ENCODE peak calls at places on chromosome 9, in nine cellular contexts. Y is esophagus squamous epithelium; A is Panc1; H is left ventricle myocardium inferior; X is astrocyte; U is CD8-positive, alpha-beta T cell; O is IMR-90; F is OCI-LY7; B is sigmoid colon. N is an unnamed sample.

GRCh38 chr9:101418518-101419111 is 17.0 kb downstream of the ALDOB start:
- DNase-seq in Y (no peak), A (no peak), H (no peak), X (peak; percentile 24), U (no peak), O (peak; percentile 58), F (no peak), B (no peak), N (peak; percentile 43)

GRCh38 chr9:33300546-33300945 is 10.2 kb downstream of the NFX1 start:
- DNase-seq in Y (no peak), A (no peak), H (no peak), X (no peak), U (no peak), O (no peak), F (no peak), B (no peak), N (peak; percentile 10)

GRCh38 chr9:22976454-22976853 is 529.8 kb downstream of the DMRTA1 start:
- DNase-seq in Y (no peak), A (no peak), H (no peak), X (peak; percentile 16), U (no peak), O (peak; percentile 55), F (no peak), B (no peak), N (no peak)

GRCh38 chr9:94860678-94861588 is 134.4 kb downstream of the AOPEP start:
- DNase-seq in Y (no peak), A (no peak), H (no peak), X (peak; percentile 100), U (peak; percentile 65), O (peak; percentile 89), F (peak; percentile 84), B (no peak), N (no peak)

GRCh38 chr9:108259917-108260675 is 595.7 kb downstream of the ACTL7B start:
- DNase-seq in Y (no peak), A (no peak), H (no peak), X (no peak), U (no peak), O (no peak), F (no peak), B (no peak), N (peak; percentile 94)

GRCh38 chr9:7239708-7240107 is 481.9 kb downstream of the KDM4C start:
- DNase-seq in Y (no peak), A (no peak), H (no peak), X (no peak), U (no peak), O (no peak), F (no peak), B (no peak), N (no peak)

GRCh38 chr9:109150925-109151547 is 16.0 kb downstream of the FRRS1L start:
- DNase-seq in Y (no peak), A (no peak), H (no peak), X (no peak), U (no peak), O (no peak), F (no peak), B (no peak), N (no peak)

GRCh38 chr9:98280574-98280973 is 25.1 kb upstream of the TBC1D2 start:
- DNase-seq in Y (no peak), A (no peak), H (no peak), X (no peak), U (no peak), O (no peak), F (no peak), B (no peak), N (no peak)

GRCh38 chr9:124721109-124721850 is 49.8 kb downstream of the NR6A1 start:
- DNase-seq in Y (no peak), A (no peak), H (no peak), X (peak; percentile 69), U (no peak), O (peak; percentile 64), F (no peak), B (no peak), N (no peak)

GRCh38 chr9:1173211-1173610 is 123.1 kb downstream of the DMRT2 start:
- DNase-seq in Y (no peak), A (no peak), H (no peak), X (no peak), U (no peak), O (no peak), F (no peak), B (no peak), N (no peak)

GRCh38 chr9:108756746-108757490 is 98.9 kb downstream of the ACTL7B start:
- DNase-seq in Y (no peak), A (no peak), H (no peak), X (no peak), U (no peak), O (no peak), F (no peak), B (no peak), N (no peak)

GRCh38 chr9:125296843-125297372 is 35.3 kb downstream of the GAPVD1 start:
- DNase-seq in Y (no peak), A (peak; percentile 13), H (no peak), X (peak; percentile 37), U (no peak), O (no peak), F (no peak), B (no peak), N (no peak)

GRCh38 chr9:70615566-70616138 is 201.2 kb upstream of the KLF9 start:
- DNase-seq in Y (no peak), A (no peak), H (no peak), X (no peak), U (no peak), O (no peak), F (no peak), B (no peak), N (no peak)
- TF ChIP-seq CTCF in Y (no peak), A (no peak), H (no peak), X (no peak), U (no peak), O (no peak), F (no peak), B (no peak), N (no peak)

GRCh38 chr9:113567361-113568080 is 104.0 kb downstream of the RGS3 start:
- DNase-seq in Y (no peak), A (no peak), H (peak; percentile 11), X (no peak), U (no peak), O (no peak), F (no peak), B (peak; percentile 57), N (no peak)
- H3K4me1 ChIP-seq in Y (peaks cover 28% of the 10 kb centered on the region), A (peaks cover 5% of the 10 kb centered on the region), H (peaks cover 100% of the 10 kb centered on the region), X (peaks cover 26% of the 10 kb centered on the region), U (peaks cover 13% of the 10 kb centered on the region), O (peaks cover 32% of the 10 kb centered on the region), F (peaks cover 12% of the 10 kb centered on the region), B (peaks cover 54% of the 10 kb centered on the region), N (peaks cover 11% of the 10 kb centered on the region)

GRCh38 chr9:112157961-112158360 is 17.1 kb downstream of the SUSD1 start:
- DNase-seq in Y (no peak), A (no peak), H (no peak), X (no peak), U (no peak), O (no peak), F (no peak), B (no peak), N (no peak)
- TF ChIP-seq CTCF in Y (no peak), A (no peak), H (no peak), X (no peak), U (no peak), O (no peak), F (no peak), B (no peak), N (no peak)

GRCh38 chr9:35650341-35651158 is at the start of gene SIT1:
- DNase-seq in Y (no peak), A (no peak), H (no peak), X (no peak), U (peak; percentile 27), O (no peak), F (peak; percentile 82), B (peak; percentile 61), N (no peak)
- H3K4me1 ChIP-seq in Y (peaks cover 8% of the 10 kb centered on the region), A (peaks cover 12% of the 10 kb centered on the region), H (peaks cover 13% of the 10 kb centered on the region), X (peaks cover 16% of the 10 kb centered on the region), U (peaks cover 52% of the 10 kb centered on the region), O (peaks cover 14% of the 10 kb centered on the region), F (peaks cover 66% of the 10 kb centered on the region), B (peaks cover 10% of the 10 kb centered on the region), N (no peaks in the 10 kb centered on the region)

DNA sequence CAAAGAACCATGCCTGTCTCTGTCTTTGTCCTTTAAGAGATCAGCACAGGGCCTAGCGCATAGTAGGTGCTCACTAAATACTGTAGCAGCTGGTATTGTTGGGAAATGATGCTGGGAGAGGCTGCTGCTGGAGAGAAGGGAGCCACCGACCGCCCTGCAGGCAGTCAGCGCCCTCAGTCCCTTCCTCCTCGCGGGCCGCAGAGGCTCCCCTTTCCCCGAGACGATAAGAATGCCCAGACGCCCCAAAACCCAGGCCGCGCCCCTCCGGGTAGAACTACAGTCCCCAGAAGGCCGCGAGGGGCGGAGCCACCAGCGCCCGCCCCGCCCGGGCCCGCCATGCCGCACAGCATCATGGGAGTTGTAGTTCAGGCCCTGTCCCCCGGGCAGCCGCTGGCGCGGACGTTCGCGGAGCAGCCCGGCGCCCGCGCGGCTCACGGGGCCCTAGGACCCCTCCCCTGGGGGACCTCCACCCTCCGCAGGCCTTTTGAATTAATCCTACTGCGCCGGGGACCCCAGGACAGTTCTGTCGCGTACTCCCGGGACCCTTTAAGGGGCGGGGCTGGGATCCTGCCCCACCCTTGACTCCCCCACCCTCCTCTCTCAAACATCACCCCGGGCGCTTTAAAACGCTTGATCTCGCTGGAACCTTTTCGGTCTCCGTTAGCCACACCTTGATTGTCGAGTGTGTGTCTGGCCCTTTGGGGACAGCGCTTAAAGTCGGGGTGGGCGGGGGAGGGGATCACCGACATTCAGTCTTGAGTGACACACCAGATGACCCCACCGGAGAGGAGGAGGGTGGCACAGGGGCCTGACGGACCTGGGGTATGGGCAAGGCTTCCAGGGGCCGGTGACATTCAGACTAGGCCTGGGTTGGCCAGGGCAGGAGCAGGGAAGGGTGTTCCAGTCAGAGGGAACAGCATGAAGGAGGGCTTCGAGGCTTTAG is 24.8 kb upstream of the IER5L start:
- DNase-seq in Y (peak; percentile 45), A (no peak), H (peak; percentile 88), X (peak; percentile 34), U (peak; percentile 94), O (peak; percentile 63), F (peak; percentile 85), B (peak; percentile 93), N (peak; percentile 63)
- TF ChIP-seq CTCF in Y (no peak), A (no peak), H (no peak), X (no peak), U (no peak), O (no peak), F (no peak), B (no peak), N (no peak)

GRCh38 chr9:87567988-87568800 is 70.5 kb downstream of the DAPK1 start:
- DNase-seq in Y (no peak), A (no peak), H (no peak), X (no peak), U (no peak), O (no peak), F (no peak), B (no peak), N (no peak)
- H3K4me1 ChIP-seq in Y (no peaks in the 10 kb centered on the region), A (no peaks in the 10 kb centered on the region), H (peaks cover 23% of the 10 kb centered on the region), X (peaks cover 20% of the 10 kb centered on the region), U (no peaks in the 10 kb centered on the region), O (no peaks in the 10 kb centered on the region), F (peaks cover 24% of the 10 kb centered on the region), B (peaks cover 93% of the 10 kb centered on the region), N (no peaks in the 10 kb centered on the region)

DNA sequence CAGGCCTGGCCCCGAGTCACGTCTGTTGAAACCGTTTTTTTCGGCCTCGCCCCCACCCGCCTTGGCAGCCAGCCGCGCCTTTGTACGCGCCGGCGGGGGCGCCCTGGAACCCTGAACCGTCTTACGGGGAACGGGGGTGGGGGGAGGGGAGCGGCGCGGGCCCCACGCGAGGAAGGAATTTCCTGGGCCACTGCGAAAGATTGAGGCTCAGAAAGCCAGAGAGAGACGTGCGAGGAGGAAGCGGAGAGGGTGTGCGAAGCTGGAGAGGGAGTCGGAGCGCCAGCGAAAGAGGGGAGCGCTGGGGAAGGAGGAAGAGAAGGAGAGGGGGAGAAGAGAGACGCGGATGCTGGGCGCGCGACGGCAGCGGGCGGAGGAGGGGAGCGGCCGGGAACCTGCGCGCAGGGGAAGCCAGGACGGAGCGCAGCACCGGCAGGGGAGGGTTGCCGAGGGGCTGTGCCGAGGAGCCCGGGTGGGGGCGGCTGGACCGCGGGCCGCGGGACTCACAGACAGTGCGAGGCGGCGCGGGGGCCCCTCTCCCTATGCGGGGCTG is 4.6 kb upstream of the PRDM12 start:
- DNase-seq in Y (no peak), A (no peak), H (no peak), X (no peak), U (no peak), O (no peak), F (no peak), B (no peak), N (no peak)
- TF ChIP-seq CTCF in Y (no peak), A (no peak), H (no peak), X (no peak), U (no peak), O (no peak), F (no peak), B (no peak), N (no peak)

N was measured in foreskin keratinocyte.